ENCODE peak calls at places on chromosomes 16 and 17, in ten cellular contexts. Y is HFFc6, Q is IMR-90, X is GM12865, D is psoas muscle, J is prostate gland, V is esophagus squamous epithelium, P is neural progenitor cell, Z is kidney epithelial cell, L is foreskin keratinocyte. W is an unnamed sample.

GRCh38 chr17:44587339-44587738 is 30.1 kb downstream of the FZD2 start:
- DNase-seq in X (no peak), Y (peak; percentile 79), Q (peak; percentile 91), V (no peak), P (no peak), J (no peak), D (peak; percentile 17), L (peak; percentile 84), Z (peak; percentile 95), W (no peak)

GRCh38 chr17:69575346-69575761 is 160.9 kb downstream of the MAP2K6 start:
- DNase-seq in Z (peak; percentile 55), D (no peak), J (no peak), L (no peak), X (peak; percentile 34), V (no peak), Y (peak; percentile 55), P (peak; percentile 43), Q (peak; percentile 87), W (no peak)

GRCh38 chr17:4433515-4434031 is at the start of gene SPNS3:
- DNase-seq in Z (no peak), L (no peak), V (no peak), Q (no peak), Y (no peak), P (no peak), X (peak; percentile 52), D (no peak), J (no peak), W (no peak)

GRCh38 chr16:89586853-89587252 is 11.3 kb downstream of the CPNE7 start:
- DNase-seq in P (no peak), Z (no peak), X (no peak), Y (no peak), V (no peak), L (no peak), Q (no peak), J (no peak), D (no peak), W (no peak)

GRCh38 chr16:48049832-48050231 is 106.0 kb downstream of the ABCC12 start:
- DNase-seq in D (no peak), X (no peak), Q (no peak), P (no peak), Y (no peak), Z (no peak), L (no peak), J (no peak), V (no peak), W (no peak)

GRCh38 chr16:30691907-30692306 is 7.1 kb upstream of the SRCAP start:
- DNase-seq in J (no peak), Z (no peak), V (no peak), D (no peak), P (peak; percentile 15), Q (no peak), Y (no peak), L (no peak), X (no peak), W (no peak)

GRCh38 chr16:81107506-81107905 is 11.3 kb upstream of the GCSH start:
- DNase-seq in X (no peak), V (no peak), D (no peak), L (no peak), J (no peak), P (no peak), Q (no peak), Y (no peak), Z (peak; percentile 71), W (no peak)

GRCh38 chr16:55214412-55214811 is 109.6 kb upstream of the IRX6 start:
- DNase-seq in P (no peak), D (no peak), Y (no peak), V (no peak), Q (no peak), Z (no peak), J (no peak), X (no peak), L (no peak), W (no peak)

GRCh38 chr17:83176956-83177583 is 97.7 kb downstream of the METRNL start:
- DNase-seq in Y (no peak), V (no peak), D (no peak), L (no peak), Z (no peak), X (no peak), P (no peak), Q (no peak), J (no peak), W (no peak)

GRCh38 chr17:74180336-74180735 is 23.1 kb upstream of the RPL38 start:
- DNase-seq in Y (no peak), P (peak; percentile 39), Q (no peak), V (no peak), D (no peak), L (no peak), J (no peak), Z (no peak), X (no peak), W (no peak)

GRCh38 chr17:74181341-74181740 is 22.1 kb upstream of the RPL38 start:
- DNase-seq in X (no peak), J (no peak), L (no peak), V (no peak), Q (no peak), Y (no peak), Z (no peak), P (no peak), D (no peak), W (no peak)

GRCh38 chr17:74179576-74179975 is 23.9 kb upstream of the RPL38 start:
- DNase-seq in L (no peak), Z (no peak), V (no peak), Y (no peak), P (no peak), Q (no peak), D (no peak), X (no peak), J (no peak), W (no peak)

GRCh38 chr17:74176546-74177001 is 26.9 kb upstream of the RPL38 start:
- DNase-seq in V (no peak), Z (no peak), X (peak; percentile 58), L (peak; percentile 72), P (peak; percentile 85), D (no peak), Y (peak; percentile 46), J (peak; percentile 32), Q (peak; percentile 48), W (peak; percentile 77)

GRCh38 chr17:74177018-74177450 is 26.4 kb upstream of the RPL38 start:
- DNase-seq in L (peak; percentile 89), D (no peak), Z (peak; percentile 62), Y (peak; percentile 47), Q (peak; percentile 37), J (no peak), P (no peak), X (no peak), V (no peak), W (no peak)
- TF ChIP-seq CTCF in L (no peak), D (no peak), Z (no peak), Y (peak; percentile 31), Q (no peak), J (no peak), P (no peak), X (no peak), V (no peak), W (peak; percentile 2)

DNA sequence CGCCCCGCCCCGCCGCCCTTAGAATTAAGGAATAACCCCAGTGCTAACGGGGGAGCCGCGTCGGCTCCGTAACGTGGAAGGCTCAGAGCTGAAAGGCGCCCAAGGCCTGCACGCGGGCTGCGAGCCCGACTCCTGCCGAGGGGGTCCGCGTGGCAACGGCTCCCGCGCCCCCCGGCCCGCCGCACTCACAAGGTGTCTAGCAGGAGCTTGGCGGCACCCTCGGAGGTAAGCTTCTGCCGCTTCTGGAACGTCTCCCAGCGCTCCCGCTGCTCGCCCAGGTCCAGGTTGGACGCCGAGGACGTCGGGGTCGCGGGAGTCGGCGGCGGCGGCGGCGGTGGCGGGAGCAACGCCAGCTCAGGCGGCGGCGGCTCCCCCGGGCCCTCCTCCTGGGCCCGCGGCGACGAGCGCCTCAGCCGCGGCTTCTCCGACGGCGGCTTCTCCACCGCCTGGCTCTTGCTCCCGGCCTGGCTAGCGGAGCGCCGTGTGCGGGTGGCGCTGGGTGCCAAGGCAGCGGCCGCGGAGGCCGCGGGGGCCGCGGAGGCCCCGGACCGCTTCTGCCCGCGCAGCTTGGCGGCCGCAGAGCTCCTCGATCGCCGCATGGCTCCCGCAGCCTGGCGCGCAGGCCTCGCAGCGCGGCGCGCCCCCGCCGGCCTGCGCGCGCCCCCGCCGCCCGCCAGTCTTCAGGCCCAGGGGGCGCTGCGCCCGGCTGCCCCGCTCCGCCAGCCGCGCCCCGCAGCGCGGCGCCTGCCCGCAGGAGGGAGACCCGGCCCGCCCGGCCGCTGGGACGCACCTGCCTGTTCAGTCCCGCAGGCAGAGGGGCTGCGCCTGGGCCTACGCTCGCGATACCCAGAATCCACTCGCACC is at the start of gene CENPV:
- DNase-seq in Z (no peak), Q (peak; percentile 34), D (peak; percentile 42), L (peak; percentile 3), J (peak; percentile 20), Y (no peak), V (no peak), X (peak; percentile 76), P (peak; percentile 89), W (peak; percentile 73)
- TF ChIP-seq CTCF in Z (no peak), Q (peak; percentile 37), D (peak; percentile 43), L (peak; percentile 31), J (no peak), Y (peak; percentile 22), V (no peak), X (peak; percentile 28), P (peak; percentile 15), W (no peak)

GRCh38 chr16:2267913-2268666 is at the start of gene RNPS1:
- DNase-seq in D (peak; percentile 97), J (peak; percentile 94), Z (peak; percentile 80), P (peak; percentile 99), X (peak; percentile 97), L (peak; percentile 95), V (peak; percentile 79), Q (peak; percentile 94), Y (peak; percentile 91), W (peak; percentile 98)
- TF ChIP-seq CTCF in D (no peak), J (no peak), Z (no peak), P (no peak), X (no peak), L (no peak), V (no peak), Q (no peak), Y (no peak), W (no peak)

GRCh38 chr17:60579551-60579950 is 20.4 kb upstream of the PPM1D start:
- DNase-seq in P (no peak), Z (no peak), L (no peak), J (no peak), X (no peak), D (no peak), V (no peak), Y (no peak), Q (no peak), W (no peak)

GRCh38 chr17:60573139-60573975 is 26.6 kb upstream of the PPM1D start:
- DNase-seq in X (no peak), Q (peak; percentile 74), Z (no peak), L (peak; percentile 54), J (no peak), D (no peak), V (no peak), Y (peak; percentile 62), P (no peak), W (no peak)

GRCh38 chr17:60583008-60583407 is 17.0 kb upstream of the PPM1D start:
- DNase-seq in L (no peak), V (no peak), P (no peak), J (no peak), Z (no peak), X (no peak), Y (no peak), D (no peak), Q (no peak), W (no peak)

GRCh38 chr17:60579090-60579489 is 20.9 kb upstream of the PPM1D start:
- DNase-seq in D (no peak), L (no peak), Z (no peak), Y (peak; percentile 28), P (no peak), V (no peak), J (no peak), X (no peak), Q (peak; percentile 79), W (no peak)

GRCh38 chr17:60577147-60577925 is 22.7 kb upstream of the PPM1D start:
- DNase-seq in Y (peak; percentile 7), X (peak; percentile 51), Q (peak; percentile 72), V (no peak), L (no peak), J (peak; percentile 45), D (no peak), Z (no peak), P (no peak), W (no peak)
- TF ChIP-seq CTCF in Y (no peak), X (no peak), Q (peak; percentile 30), V (no peak), L (peak; percentile 14), J (peak; percentile 17), D (peak; percentile 36), Z (no peak), P (no peak), W (no peak)

W was measured in nephron progenitor cell.